ENCODE peak calls at places on chromosomes 4 and X, in six cellular contexts. One of them, this sample, is unnamed.

GRCh38 chr4:62797221-62797620 is 1597.1 kb downstream of the ADGRL3 start:
- DNase-seq in endodermal cell: no peak
- DNase-seq in brain microvascular endothelial cell: no peak
- DNase-seq in fibroblast of villous mesenchyme: no peak
- DNase-seq in foreskin fibroblast: no peak
- DNase-seq in D721Med: no peak
- DNase-seq in this sample: no peak

GRCh38 chr4:6910340-6910959 is 824 bp downstream of the TBC1D14 start:
- DNase-seq in fibroblast of villous mesenchyme: no peak
- DNase-seq in foreskin fibroblast: peak
- DNase-seq in D721Med: no peak
- DNase-seq in endodermal cell: peak
- DNase-seq in brain microvascular endothelial cell: no peak
- DNase-seq in this sample: no peak

GRCh38 chr4:106875340-106875739 is 160.8 kb downstream of the DKK2 start:
- DNase-seq in D721Med: no peak
- DNase-seq in foreskin fibroblast: no peak
- DNase-seq in endodermal cell: peak
- DNase-seq in brain microvascular endothelial cell: no peak
- DNase-seq in fibroblast of villous mesenchyme: no peak
- DNase-seq in this sample: no peak

GRCh38 chr4:59655996-59656395 is 1544.1 kb upstream of the ADGRL3 start:
- DNase-seq in D721Med: peak
- DNase-seq in fibroblast of villous mesenchyme: no peak
- DNase-seq in foreskin fibroblast: no peak
- DNase-seq in endodermal cell: peak
- DNase-seq in brain microvascular endothelial cell: no peak
- DNase-seq in this sample: no peak

GRCh38 chr4:10276152-10276551 is 159.6 kb upstream of the WDR1 start:
- DNase-seq in D721Med: no peak
- DNase-seq in foreskin fibroblast: no peak
- DNase-seq in brain microvascular endothelial cell: no peak
- DNase-seq in endodermal cell: no peak
- DNase-seq in fibroblast of villous mesenchyme: no peak
- DNase-seq in this sample: no peak

GRCh38 chrX:17944833-17945497 is 83.9 kb upstream of the RAI2 start:
- DNase-seq in endodermal cell: no peak
- DNase-seq in fibroblast of villous mesenchyme: no peak
- DNase-seq in foreskin fibroblast: peak
- DNase-seq in brain microvascular endothelial cell: no peak
- DNase-seq in D721Med: no peak
- DNase-seq in this sample: peak

GRCh38 chr4:126265880-126266279 is 951.1 kb downstream of the FAT4 start:
- DNase-seq in foreskin fibroblast: peak
- DNase-seq in D721Med: no peak
- DNase-seq in endodermal cell: no peak
- DNase-seq in brain microvascular endothelial cell: no peak
- DNase-seq in fibroblast of villous mesenchyme: no peak
- DNase-seq in this sample: peak

GRCh38 chr4:143391895-143392294 is 55.2 kb downstream of the GAB1 start:
- DNase-seq in fibroblast of villous mesenchyme: peak
- DNase-seq in endodermal cell: no peak
- DNase-seq in brain microvascular endothelial cell: peak
- DNase-seq in foreskin fibroblast: peak
- DNase-seq in D721Med: no peak
- DNase-seq in this sample: no peak

GRCh38 chr4:135269125-135269772 is 1067.7 kb upstream of the PABPC4L start:
- DNase-seq in D721Med: no peak
- DNase-seq in foreskin fibroblast: no peak
- DNase-seq in brain microvascular endothelial cell: no peak
- DNase-seq in fibroblast of villous mesenchyme: no peak
- DNase-seq in endodermal cell: no peak
- DNase-seq in this sample: no peak

GRCh38 chr4:185128272-185129119 is 14.6 kb upstream of the SLC25A4 start:
- DNase-seq in fibroblast of villous mesenchyme: peak
- DNase-seq in brain microvascular endothelial cell: no peak
- DNase-seq in endodermal cell: peak
- DNase-seq in foreskin fibroblast: peak
- DNase-seq in D721Med: no peak
- DNase-seq in this sample: peak

GRCh38 chr4:114964016-114964415 is 149.4 kb downstream of the NDST4 start:
- DNase-seq in fibroblast of villous mesenchyme: no peak
- DNase-seq in D721Med: no peak
- DNase-seq in brain microvascular endothelial cell: no peak
- DNase-seq in endodermal cell: no peak
- DNase-seq in foreskin fibroblast: no peak
- DNase-seq in this sample: no peak

GRCh38 chr4:41575665-41576064 is 37.7 kb downstream of the LIMCH1 start:
- DNase-seq in brain microvascular endothelial cell: no peak
- DNase-seq in foreskin fibroblast: no peak
- DNase-seq in D721Med: no peak
- DNase-seq in endodermal cell: no peak
- DNase-seq in fibroblast of villous mesenchyme: no peak
- DNase-seq in this sample: no peak
- TF ChIP-seq CTCF in brain microvascular endothelial cell: peak
- TF ChIP-seq CTCF in foreskin fibroblast: no peak
- TF ChIP-seq CTCF in D721Med: no peak
- TF ChIP-seq CTCF in endodermal cell: peak
- TF ChIP-seq CTCF in fibroblast of villous mesenchyme: no peak
- TF ChIP-seq CTCF in this sample: no peak

DNA sequence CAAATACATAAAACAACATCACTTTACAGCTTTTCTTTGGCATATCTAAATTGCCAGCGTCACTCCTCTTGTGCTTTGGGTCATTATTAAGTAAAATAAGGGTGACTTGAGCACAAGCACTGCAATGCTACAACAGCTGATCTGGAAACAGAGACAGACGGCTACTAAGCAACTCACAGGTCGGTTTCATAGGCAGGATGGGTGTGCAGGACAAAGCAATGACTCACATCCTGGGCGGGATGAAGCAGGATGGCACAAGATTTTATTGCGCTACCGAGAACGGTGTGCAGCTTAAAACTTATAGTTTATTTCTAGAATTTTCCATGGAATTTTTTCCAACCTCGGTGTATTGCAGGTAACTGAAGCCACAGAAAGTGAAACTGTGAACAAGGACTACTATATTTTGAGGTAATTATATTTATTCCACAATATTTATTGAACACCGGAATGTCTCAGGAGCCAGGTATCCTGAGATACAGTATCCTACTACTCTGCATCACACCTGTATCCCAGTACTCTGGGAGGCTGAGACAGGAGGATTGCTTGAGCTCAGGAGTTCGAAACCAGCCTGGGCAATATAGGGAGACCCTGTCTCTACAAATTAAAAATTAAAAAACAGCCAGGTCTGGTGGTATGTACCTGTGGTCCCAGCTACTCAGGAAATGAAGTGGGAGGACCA is 215.5 kb downstream of the APBB2 start:
- DNase-seq in endodermal cell: no peak
- DNase-seq in foreskin fibroblast: peak
- DNase-seq in D721Med: no peak
- DNase-seq in fibroblast of villous mesenchyme: peak
- DNase-seq in brain microvascular endothelial cell: peak
- DNase-seq in this sample: peak
- TF ChIP-seq CTCF in endodermal cell: no peak
- TF ChIP-seq CTCF in foreskin fibroblast: no peak
- TF ChIP-seq CTCF in D721Med: no peak
- TF ChIP-seq CTCF in fibroblast of villous mesenchyme: no peak
- TF ChIP-seq CTCF in brain microvascular endothelial cell: no peak
- TF ChIP-seq CTCF in this sample: no peak

GRCh38 chrX:121405826-121406225 is 358.4 kb downstream of the GLUD2 start:
- DNase-seq in endodermal cell: no peak
- DNase-seq in brain microvascular endothelial cell: no peak
- DNase-seq in foreskin fibroblast: no peak
- DNase-seq in D721Med: no peak
- DNase-seq in fibroblast of villous mesenchyme: no peak
- DNase-seq in this sample: no peak

DNA sequence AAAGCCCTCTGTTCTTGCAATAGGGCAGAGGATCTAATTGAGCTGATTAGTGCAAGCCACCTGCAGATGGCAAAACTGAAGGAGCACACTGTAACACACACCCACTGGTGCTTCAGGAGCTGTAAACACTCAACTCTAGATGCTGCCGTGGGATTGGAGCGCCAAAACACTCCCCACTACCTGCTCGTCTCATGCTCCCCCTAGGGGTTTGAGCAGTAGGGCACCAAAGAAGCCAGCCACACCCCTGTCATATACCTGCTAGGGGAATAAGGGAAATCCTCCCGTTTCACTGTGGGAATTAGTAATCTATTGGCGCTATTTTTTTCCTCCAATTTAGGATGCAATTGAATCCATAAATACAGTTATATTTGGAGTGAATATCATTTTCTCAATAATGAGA is 360.2 kb downstream of the GLUD2 start:
- DNase-seq in D721Med: no peak
- DNase-seq in fibroblast of villous mesenchyme: no peak
- DNase-seq in brain microvascular endothelial cell: no peak
- DNase-seq in endodermal cell: peak
- DNase-seq in foreskin fibroblast: no peak
- DNase-seq in this sample: no peak
- TF ChIP-seq CTCF in D721Med: no peak
- TF ChIP-seq CTCF in fibroblast of villous mesenchyme: no peak
- TF ChIP-seq CTCF in brain microvascular endothelial cell: no peak
- TF ChIP-seq CTCF in endodermal cell: peak
- TF ChIP-seq CTCF in foreskin fibroblast: no peak
- TF ChIP-seq CTCF in this sample: no peak

DNA sequence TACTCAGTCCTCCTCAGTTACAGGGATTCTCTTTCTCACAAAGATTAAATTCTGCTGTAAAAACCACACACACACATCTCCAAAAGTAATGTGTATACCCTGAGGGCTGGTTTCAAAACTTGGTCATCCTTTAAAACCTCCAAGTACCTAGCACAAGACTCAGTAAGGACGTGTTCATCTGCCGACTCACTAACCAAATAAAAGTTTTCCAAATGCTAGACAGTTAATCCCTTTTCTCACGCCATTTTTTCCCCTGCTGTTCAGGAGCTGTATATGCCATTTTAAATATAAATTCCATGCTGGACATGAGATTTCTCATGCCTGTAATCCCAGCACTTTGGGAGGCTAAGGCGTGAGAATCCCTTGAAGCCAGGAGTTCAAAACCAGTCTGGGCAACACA is 3.9 kb upstream of the SAT1 start:
- DNase-seq in fibroblast of villous mesenchyme: peak
- DNase-seq in endodermal cell: no peak
- DNase-seq in foreskin fibroblast: peak
- DNase-seq in brain microvascular endothelial cell: peak
- DNase-seq in D721Med: no peak
- DNase-seq in this sample: peak
- TF ChIP-seq CTCF in fibroblast of villous mesenchyme: peak
- TF ChIP-seq CTCF in endodermal cell: no peak
- TF ChIP-seq CTCF in foreskin fibroblast: no peak
- TF ChIP-seq CTCF in brain microvascular endothelial cell: peak
- TF ChIP-seq CTCF in D721Med: no peak
- TF ChIP-seq CTCF in this sample: no peak